ENCODE peak calls at places on chromosomes 5 and 9, in eight cellular contexts. One of them, this sample, is unnamed.

GRCh38 chr9:98846879-98847278 is 39.4 kb downstream of the GALNT12 start:
- DNase-seq in right lobe of liver: no peak
- DNase-seq in DND-41: no peak
- DNase-seq in upper lobe of right lung: no peak
- DNase-seq in body of pancreas: no peak
- DNase-seq in prostate gland: no peak
- DNase-seq in stomach: no peak
- DNase-seq in H1: no peak
- DNase-seq in this sample: no peak

GRCh38 chr9:98091735-98092632 is 27.0 kb downstream of the TRIM14 start:
- DNase-seq in prostate gland: no peak
- DNase-seq in body of pancreas: no peak
- DNase-seq in stomach: no peak
- DNase-seq in H1: peak; percentile 60
- DNase-seq in upper lobe of right lung: no peak
- DNase-seq in right lobe of liver: no peak
- DNase-seq in DND-41: no peak
- DNase-seq in this sample: no peak

GRCh38 chr5:72138943-72139467 is 31.7 kb downstream of the MAP1B start:
- DNase-seq in H1: no peak
- DNase-seq in upper lobe of right lung: no peak
- DNase-seq in DND-41: no peak
- DNase-seq in prostate gland: no peak
- DNase-seq in body of pancreas: no peak
- DNase-seq in right lobe of liver: no peak
- DNase-seq in stomach: no peak
- DNase-seq in this sample: no peak

GRCh38 chr5:139639619-139640431 is 8.3 kb upstream of the CXXC5 start:
- DNase-seq in H1: peak; percentile 48
- DNase-seq in body of pancreas: peak; percentile 84
- DNase-seq in prostate gland: no peak
- DNase-seq in stomach: peak; percentile 29
- DNase-seq in right lobe of liver: peak; percentile 76
- DNase-seq in DND-41: peak; percentile 18
- DNase-seq in upper lobe of right lung: no peak
- DNase-seq in this sample: no peak

GRCh38 chr5:7869474-7870136 is 657 bp downstream of the MTRR start:
- DNase-seq in body of pancreas: peak; percentile 21
- DNase-seq in right lobe of liver: no peak
- DNase-seq in upper lobe of right lung: peak; percentile 75
- DNase-seq in prostate gland: no peak
- DNase-seq in stomach: peak; percentile 36
- DNase-seq in DND-41: peak; percentile 32
- DNase-seq in H1: no peak
- DNase-seq in this sample: no peak

GRCh38 chr5:104444656-104445055 is 882.1 kb upstream of the NUDT12 start:
- DNase-seq in upper lobe of right lung: no peak
- DNase-seq in H1: no peak
- DNase-seq in DND-41: no peak
- DNase-seq in stomach: no peak
- DNase-seq in right lobe of liver: no peak
- DNase-seq in prostate gland: no peak
- DNase-seq in body of pancreas: no peak
- DNase-seq in this sample: no peak

GRCh38 chr9:75102177-75102790 is 14.0 kb downstream of the OSTF1 start:
- DNase-seq in DND-41: no peak
- DNase-seq in H1: no peak
- DNase-seq in right lobe of liver: no peak
- DNase-seq in prostate gland: no peak
- DNase-seq in upper lobe of right lung: no peak
- DNase-seq in stomach: no peak
- DNase-seq in body of pancreas: no peak
- DNase-seq in this sample: no peak

GRCh38 chr5:112467467-112467866 is 48.4 kb upstream of the EPB41L4A start:
- DNase-seq in body of pancreas: no peak
- DNase-seq in DND-41: no peak
- DNase-seq in right lobe of liver: no peak
- DNase-seq in prostate gland: no peak
- DNase-seq in upper lobe of right lung: no peak
- DNase-seq in stomach: no peak
- DNase-seq in H1: no peak
- DNase-seq in this sample: no peak

GRCh38 chr5:125446986-125447385 is 700.5 kb upstream of the ZNF608 start:
- DNase-seq in upper lobe of right lung: no peak
- DNase-seq in stomach: no peak
- DNase-seq in H1: no peak
- DNase-seq in right lobe of liver: no peak
- DNase-seq in body of pancreas: no peak
- DNase-seq in DND-41: no peak
- DNase-seq in prostate gland: no peak
- DNase-seq in this sample: no peak

GRCh38 chr9:33129886-33130284 is 37.3 kb downstream of the B4GALT1 start:
- DNase-seq in upper lobe of right lung: no peak
- DNase-seq in body of pancreas: peak; percentile 57
- DNase-seq in prostate gland: no peak
- DNase-seq in DND-41: no peak
- DNase-seq in stomach: no peak
- DNase-seq in H1: no peak
- DNase-seq in right lobe of liver: no peak
- DNase-seq in this sample: no peak

GRCh38 chr9:104872959-104873850 is 54.8 kb downstream of the ABCA1 start:
- DNase-seq in H1: no peak
- DNase-seq in prostate gland: no peak
- DNase-seq in right lobe of liver: peak; percentile 75
- DNase-seq in stomach: no peak
- DNase-seq in upper lobe of right lung: no peak
- DNase-seq in body of pancreas: peak; percentile 35
- DNase-seq in DND-41: no peak
- DNase-seq in this sample: peak; percentile 24

GRCh38 chr9:33029106-33029788 is 4.2 kb downstream of the DNAJA1 start:
- DNase-seq in right lobe of liver: no peak
- DNase-seq in H1: no peak
- DNase-seq in stomach: no peak
- DNase-seq in body of pancreas: no peak
- DNase-seq in upper lobe of right lung: no peak
- DNase-seq in DND-41: no peak
- DNase-seq in prostate gland: no peak
- DNase-seq in this sample: no peak

GRCh38 chr9:80410106-80410505 is 838.3 kb downstream of the TLE4 start:
- DNase-seq in upper lobe of right lung: no peak
- DNase-seq in H1: peak; percentile 52
- DNase-seq in prostate gland: no peak
- DNase-seq in right lobe of liver: no peak
- DNase-seq in stomach: no peak
- DNase-seq in DND-41: no peak
- DNase-seq in body of pancreas: no peak
- DNase-seq in this sample: no peak

GRCh38 chr9:133163559-133164208 is at the start of gene GBGT1:
- DNase-seq in upper lobe of right lung: peak; percentile 87
- DNase-seq in body of pancreas: peak; percentile 51
- DNase-seq in right lobe of liver: peak; percentile 72
- DNase-seq in prostate gland: no peak
- DNase-seq in H1: peak; percentile 90
- DNase-seq in stomach: peak; percentile 75
- DNase-seq in DND-41: peak; percentile 44
- DNase-seq in this sample: peak; percentile 78

GRCh38 chr9:100428871-100429654 is 2.1 kb downstream of the MSANTD3 start:
- DNase-seq in prostate gland: no peak
- DNase-seq in right lobe of liver: no peak
- DNase-seq in stomach: no peak
- DNase-seq in DND-41: no peak
- DNase-seq in H1: no peak
- DNase-seq in body of pancreas: no peak
- DNase-seq in upper lobe of right lung: no peak
- DNase-seq in this sample: peak; percentile 78

GRCh38 chr5:137344723-137345322 is 154.3 kb downstream of the SPOCK1 start:
- DNase-seq in stomach: peak; percentile 40
- DNase-seq in DND-41: peak; percentile 31
- DNase-seq in right lobe of liver: no peak
- DNase-seq in H1: peak; percentile 82
- DNase-seq in prostate gland: peak; percentile 33
- DNase-seq in body of pancreas: peak; percentile 49
- DNase-seq in upper lobe of right lung: no peak
- DNase-seq in this sample: no peak

GRCh38 chr9:115220339-115221009 is 102.5 kb upstream of the TNC start:
- DNase-seq in stomach: no peak
- DNase-seq in right lobe of liver: no peak
- DNase-seq in body of pancreas: no peak
- DNase-seq in DND-41: no peak
- DNase-seq in prostate gland: no peak
- DNase-seq in H1: no peak
- DNase-seq in upper lobe of right lung: no peak
- DNase-seq in this sample: no peak

GRCh38 chr9:78786794-78787193 is 489.9 kb downstream of the PSAT1 start:
- DNase-seq in DND-41: no peak
- DNase-seq in upper lobe of right lung: no peak
- DNase-seq in stomach: no peak
- DNase-seq in right lobe of liver: no peak
- DNase-seq in body of pancreas: no peak
- DNase-seq in prostate gland: no peak
- DNase-seq in H1: no peak
- DNase-seq in this sample: no peak

GRCh38 chr5:179875741-179876667 is 17.4 kb upstream of the MRNIP start:
- DNase-seq in body of pancreas: no peak
- DNase-seq in upper lobe of right lung: no peak
- DNase-seq in H1: no peak
- DNase-seq in right lobe of liver: no peak
- DNase-seq in stomach: no peak
- DNase-seq in DND-41: no peak
- DNase-seq in prostate gland: no peak
- DNase-seq in this sample: no peak

GRCh38 chr5:147509710-147510651 is at the start of gene DPYSL3:
- DNase-seq in right lobe of liver: peak; percentile 64
- DNase-seq in upper lobe of right lung: peak; percentile 78
- DNase-seq in body of pancreas: peak; percentile 62
- DNase-seq in DND-41: no peak
- DNase-seq in H1: peak; percentile 84
- DNase-seq in prostate gland: peak; percentile 79
- DNase-seq in stomach: peak; percentile 47
- DNase-seq in this sample: peak; percentile 88

GRCh38 chr9:14193338-14193980 is 120.5 kb downstream of the NFIB start:
- DNase-seq in H1: no peak
- DNase-seq in right lobe of liver: no peak
- DNase-seq in body of pancreas: no peak
- DNase-seq in stomach: no peak
- DNase-seq in upper lobe of right lung: no peak
- DNase-seq in prostate gland: no peak
- DNase-seq in DND-41: no peak
- DNase-seq in this sample: no peak

GRCh38 chr5:31976161-31976560 is 198.0 kb downstream of the GOLPH3 start:
- DNase-seq in prostate gland: no peak
- DNase-seq in H1: no peak
- DNase-seq in DND-41: no peak
- DNase-seq in stomach: no peak
- DNase-seq in right lobe of liver: no peak
- DNase-seq in upper lobe of right lung: no peak
- DNase-seq in body of pancreas: no peak
- DNase-seq in this sample: no peak
- H3K4me3 ChIP-seq in prostate gland: no peak overlapping the region
- H3K4me3 ChIP-seq in H1: no peak overlapping the region
- H3K4me3 ChIP-seq in DND-41: no peak overlapping the region
- H3K4me3 ChIP-seq in stomach: no peak overlapping the region
- H3K4me3 ChIP-seq in right lobe of liver: no peak overlapping the region
- H3K4me3 ChIP-seq in upper lobe of right lung: no peak overlapping the region
- H3K4me3 ChIP-seq in body of pancreas: no peak overlapping the region
- H3K4me3 ChIP-seq in this sample: no peak overlapping the region

GRCh38 chr9:110536802-110537201 is 42.7 kb downstream of the SVEP1 start:
- DNase-seq in prostate gland: peak; percentile 12
- DNase-seq in H1: no peak
- DNase-seq in DND-41: no peak
- DNase-seq in right lobe of liver: no peak
- DNase-seq in upper lobe of right lung: no peak
- DNase-seq in body of pancreas: no peak
- DNase-seq in stomach: no peak
- DNase-seq in this sample: no peak
- H3K9me3 ChIP-seq in prostate gland: no peaks in the 10 kb centered on the region
- H3K9me3 ChIP-seq in H1: no peaks in the 10 kb centered on the region
- H3K9me3 ChIP-seq in DND-41: no peaks in the 10 kb centered on the region
- H3K9me3 ChIP-seq in right lobe of liver: no peaks in the 10 kb centered on the region
- H3K9me3 ChIP-seq in upper lobe of right lung: no peaks in the 10 kb centered on the region
- H3K9me3 ChIP-seq in body of pancreas: no peaks in the 10 kb centered on the region
- H3K9me3 ChIP-seq in stomach: no peaks in the 10 kb centered on the region
- H3K9me3 ChIP-seq in this sample: no peaks in the 10 kb centered on the region

GRCh38 chr5:43604699-43605098 is 1.7 kb downstream of the NNT start:
- DNase-seq in DND-41: no peak
- DNase-seq in stomach: no peak
- DNase-seq in body of pancreas: no peak
- DNase-seq in H1: no peak
- DNase-seq in right lobe of liver: no peak
- DNase-seq in upper lobe of right lung: no peak
- DNase-seq in prostate gland: no peak
- DNase-seq in this sample: no peak

GRCh38 chr5:43613370-43613769 is 10.4 kb downstream of the NNT start:
- DNase-seq in stomach: no peak
- DNase-seq in prostate gland: no peak
- DNase-seq in upper lobe of right lung: no peak
- DNase-seq in body of pancreas: no peak
- DNase-seq in H1: no peak
- DNase-seq in right lobe of liver: no peak
- DNase-seq in DND-41: no peak
- DNase-seq in this sample: no peak

GRCh38 chr5:43606351-43606750 is 3.4 kb downstream of the NNT start:
- DNase-seq in prostate gland: no peak
- DNase-seq in stomach: no peak
- DNase-seq in body of pancreas: no peak
- DNase-seq in upper lobe of right lung: no peak
- DNase-seq in DND-41: no peak
- DNase-seq in right lobe of liver: no peak
- DNase-seq in H1: no peak
- DNase-seq in this sample: no peak

GRCh38 chr5:43608406-43608805 is 5.4 kb downstream of the NNT start:
- DNase-seq in right lobe of liver: no peak
- DNase-seq in stomach: no peak
- DNase-seq in H1: no peak
- DNase-seq in upper lobe of right lung: no peak
- DNase-seq in body of pancreas: no peak
- DNase-seq in prostate gland: no peak
- DNase-seq in DND-41: no peak
- DNase-seq in this sample: no peak

DNA sequence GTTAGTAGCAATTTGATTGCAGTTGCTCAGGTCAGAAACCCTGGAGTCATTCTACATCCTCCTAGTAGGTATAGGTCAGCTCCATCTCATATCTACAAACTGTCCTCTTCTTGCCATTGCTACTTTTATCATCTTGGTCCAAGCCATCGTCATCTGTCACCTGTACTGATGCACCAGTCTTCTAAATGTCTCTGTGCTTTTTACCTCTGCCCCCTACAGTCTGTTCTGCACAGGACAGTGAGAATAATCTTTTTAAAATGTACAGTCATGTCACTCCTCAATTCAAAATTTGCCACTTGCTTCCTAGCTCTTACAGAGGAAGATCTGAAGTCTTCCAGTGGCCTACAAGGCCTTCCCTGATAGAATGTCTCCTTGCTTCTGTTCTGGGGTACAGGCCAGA is 6.8 kb downstream of the NNT start:
- DNase-seq in DND-41: no peak
- DNase-seq in right lobe of liver: no peak
- DNase-seq in body of pancreas: no peak
- DNase-seq in H1: no peak
- DNase-seq in upper lobe of right lung: no peak
- DNase-seq in stomach: no peak
- DNase-seq in prostate gland: no peak
- DNase-seq in this sample: no peak
- TF ChIP-seq CTCF in DND-41: peak; percentile 50
- TF ChIP-seq CTCF in right lobe of liver: peak; percentile 7
- TF ChIP-seq CTCF in body of pancreas: no peak
- TF ChIP-seq CTCF in H1: no peak
- TF ChIP-seq CTCF in upper lobe of right lung: no peak
- TF ChIP-seq CTCF in stomach: no peak
- TF ChIP-seq CTCF in prostate gland: no peak
- TF ChIP-seq CTCF in this sample: no peak

GRCh38 chr5:39223568-39224156 is 4.3 kb upstream of the FYB1 start:
- DNase-seq in DND-41: no peak
- DNase-seq in H1: no peak
- DNase-seq in body of pancreas: no peak
- DNase-seq in prostate gland: no peak
- DNase-seq in right lobe of liver: no peak
- DNase-seq in upper lobe of right lung: no peak
- DNase-seq in stomach: no peak
- DNase-seq in this sample: no peak
- H3K4me3 ChIP-seq in DND-41: no peak overlapping the region
- H3K4me3 ChIP-seq in H1: no peak overlapping the region
- H3K4me3 ChIP-seq in body of pancreas: no peak overlapping the region
- H3K4me3 ChIP-seq in prostate gland: no peak overlapping the region
- H3K4me3 ChIP-seq in right lobe of liver: no peak overlapping the region
- H3K4me3 ChIP-seq in upper lobe of right lung: no peak overlapping the region
- H3K4me3 ChIP-seq in stomach: no peak overlapping the region
- H3K4me3 ChIP-seq in this sample: no peak overlapping the region